ENCODE peak calls at places on chromosomes 2 and 18, in five cellular contexts. B is heart left ventricle, R is GM23248, J is H9, Z is IMR-90. A is an unnamed sample.

GRCh38 chr18:48834421-48835011 is 116.2 kb downstream of the SMAD7 start:
- DNase-seq in B (peak; percentile 82), R (peak; percentile 98), J (peak; percentile 75), Z (peak; percentile 96), A (peak; percentile 90)

GRCh38 chr2:37460866-37461229 is 116.4 kb downstream of the QPCT start:
- DNase-seq in B (no peak), R (no peak), J (no peak), Z (no peak), A (no peak)

GRCh38 chr18:3440340-3440739 is 9.6 kb upstream of the TGIF1 start:
- DNase-seq in B (no peak), R (no peak), J (no peak), Z (no peak), A (no peak)

GRCh38 chr18:12376034-12376717 is 851 bp downstream of the AFG3L2 start:
- DNase-seq in B (peak; percentile 65), R (peak; percentile 40), J (no peak), Z (no peak), A (no peak)

GRCh38 chr18:23618862-23619387 is 32.6 kb upstream of the NPC1 start:
- DNase-seq in B (no peak), R (no peak), J (peak; percentile 88), Z (no peak), A (no peak)

GRCh38 chr2:239927424-239927981 is 97.6 kb downstream of the NDUFA10 start:
- DNase-seq in B (peak; percentile 58), R (peak; percentile 94), J (peak; percentile 31), Z (peak; percentile 93), A (peak; percentile 45)

GRCh38 chr2:157411624-157412336 is 32.1 kb downstream of the CYTIP start:
- DNase-seq in B (no peak), R (no peak), J (no peak), Z (no peak), A (no peak)

GRCh38 chr2:29449499-29449898 is 334.3 kb downstream of the CLIP4 start:
- DNase-seq in B (no peak), R (no peak), J (no peak), Z (no peak), A (no peak)

GRCh38 chr2:239365782-239366435 is 34.9 kb downstream of the HDAC4 start:
- DNase-seq in B (no peak), R (no peak), J (no peak), Z (no peak), A (no peak)

GRCh38 chr2:73870084-73870483 is 22.7 kb upstream of the ACTG2 start:
- DNase-seq in B (no peak), R (peak; percentile 83), J (no peak), Z (peak; percentile 98), A (no peak)

GRCh38 chr2:27071990-27072830 is 756 bp upstream of the OST4 start:
- DNase-seq in B (peak; percentile 88), R (peak; percentile 36), J (peak; percentile 79), Z (peak; percentile 70), A (no peak)

GRCh38 chr2:27071277-27071989 is at the start of gene OST4:
- DNase-seq in B (peak; percentile 96), R (peak; percentile 98), J (peak; percentile 93), Z (peak; percentile 92), A (peak; percentile 88)

GRCh38 chr2:27075219-27075871 is 3.1 kb upstream of the EMILIN1 start:
- DNase-seq in B (peak; percentile 87), R (no peak), J (no peak), Z (peak; percentile 26), A (peak; percentile 63)

GRCh38 chr2:27072950-27073349 is 1.5 kb upstream of the OST4 start:
- DNase-seq in B (no peak), R (no peak), J (no peak), Z (peak; percentile 82), A (no peak)

DNA sequence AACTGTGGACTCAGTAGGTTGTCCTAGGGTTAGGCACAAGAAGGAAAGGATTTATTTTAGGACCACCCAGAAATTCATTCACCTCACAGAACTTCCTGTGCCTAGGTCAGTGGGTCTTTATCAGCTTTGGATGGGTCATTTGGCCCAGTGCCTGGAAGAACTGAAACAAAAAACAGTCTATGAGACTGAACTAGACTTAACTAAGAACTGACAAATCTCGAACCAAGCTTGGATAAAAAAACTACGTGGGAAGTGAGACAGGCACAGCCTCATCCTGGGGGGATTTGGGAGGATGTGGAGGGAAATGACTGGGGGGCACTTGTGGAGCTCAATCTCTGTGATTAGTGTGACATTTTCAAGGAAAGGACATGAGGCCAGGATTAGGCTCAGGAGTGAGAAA is 2.3 kb upstream of the OST4 start:
- DNase-seq in B (no peak), R (no peak), J (no peak), Z (peak; percentile 22), A (no peak)
- H3K4me1 ChIP-seq in B (peaks cover 81% of the 10 kb centered on the region), R (peaks cover 17% of the 10 kb centered on the region), J (no peaks in the 10 kb centered on the region), Z (peaks cover 37% of the 10 kb centered on the region), A (peaks cover 60% of the 10 kb centered on the region)

GRCh38 chr2:231188506-231189170 is 9.8 kb upstream of the ARMC9 start:
- DNase-seq in B (no peak), R (no peak), J (no peak), Z (no peak), A (no peak)
- H3K4me1 ChIP-seq in B (peaks cover 35% of the 10 kb centered on the region), R (peaks cover 6% of the 10 kb centered on the region), J (peaks cover 4% of the 10 kb centered on the region), Z (peaks cover 17% of the 10 kb centered on the region), A (no peaks in the 10 kb centered on the region)

DNA sequence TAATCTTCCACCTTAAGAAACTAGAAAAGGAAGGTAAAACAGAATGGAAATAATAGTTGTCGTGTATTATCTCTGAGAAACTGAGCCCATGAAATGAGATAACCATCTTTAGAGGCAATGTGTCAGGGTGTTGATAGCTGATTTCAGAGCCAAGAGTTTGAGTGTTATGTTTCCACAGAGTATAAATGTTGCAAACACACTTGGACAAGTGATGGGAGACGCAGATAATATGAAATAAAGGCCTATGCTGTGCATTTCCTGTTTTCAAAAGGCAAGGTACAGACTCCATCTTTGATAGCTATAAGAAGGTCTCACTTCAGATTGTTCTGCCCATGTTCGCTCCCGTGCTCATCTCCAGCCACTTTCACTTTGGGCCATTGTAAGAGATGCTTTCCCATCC is 25.9 kb upstream of the DNER start:
- DNase-seq in B (no peak), R (no peak), J (no peak), Z (no peak), A (no peak)
- H3K4me1 ChIP-seq in B (no peaks in the 10 kb centered on the region), R (no peaks in the 10 kb centered on the region), J (peaks cover under 1% of the 10 kb centered on the region), Z (no peaks in the 10 kb centered on the region), A (no peaks in the 10 kb centered on the region)

GRCh38 chr2:45002661-45003210 is 6.5 kb downstream of the SIX2 start:
- DNase-seq in B (no peak), R (no peak), J (peak; percentile 54), Z (no peak), A (no peak)
- H3K4me1 ChIP-seq in B (peaks cover 33% of the 10 kb centered on the region), R (no peaks in the 10 kb centered on the region), J (no peaks in the 10 kb centered on the region), Z (no peaks in the 10 kb centered on the region), A (peaks cover 20% of the 10 kb centered on the region)

DNA sequence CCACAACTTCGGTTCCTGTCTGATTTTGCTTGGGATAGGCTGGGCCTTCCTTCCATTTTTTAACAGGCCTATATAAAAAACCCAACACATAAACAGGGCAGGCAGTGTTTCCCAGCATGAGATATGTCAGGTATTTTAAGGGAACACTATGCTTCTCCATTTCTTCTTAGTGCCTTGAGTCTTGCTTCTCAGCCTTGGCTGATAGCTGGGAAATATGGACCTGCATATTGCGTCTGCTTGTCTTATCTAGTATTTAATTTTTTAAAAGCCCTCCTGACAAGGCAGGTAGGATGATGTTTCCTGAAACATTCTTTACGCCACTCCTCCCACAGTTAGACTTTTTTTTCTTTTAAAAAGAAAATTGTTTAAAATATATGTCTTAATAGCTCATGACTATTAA is 45.5 kb upstream of the NABP1 start:
- DNase-seq in B (no peak), R (no peak), J (no peak), Z (no peak), A (no peak)
- H3K4me1 ChIP-seq in B (peaks cover 16% of the 10 kb centered on the region), R (peaks cover 47% of the 10 kb centered on the region), J (peaks cover 2% of the 10 kb centered on the region), Z (peaks cover 25% of the 10 kb centered on the region), A (peaks cover 48% of the 10 kb centered on the region)

GRCh38 chr2:101696272-101697123 is 1.0 kb upstream of the MAP4K4 start:
- DNase-seq in B (no peak), R (peak; percentile 50), J (peak; percentile 37), Z (no peak), A (no peak)
- H3K4me1 ChIP-seq in B (peaks cover 34% of the 10 kb centered on the region), R (peaks cover 11% of the 10 kb centered on the region), J (peaks cover 8% of the 10 kb centered on the region), Z (peaks cover 6% of the 10 kb centered on the region), A (peaks cover 42% of the 10 kb centered on the region)

GRCh38 chr2:241893265-241893664 is 23.7 kb downstream of the RTP5 start:
- DNase-seq in B (peak; percentile 40), R (no peak), J (peak; percentile 23), Z (no peak), A (no peak)

GRCh38 chr2:241895427-241895731 is 25.9 kb downstream of the RTP5 start:
- DNase-seq in B (no peak), R (no peak), J (no peak), Z (no peak), A (no peak)

GRCh38 chr2:241894056-241894641 is 24.6 kb downstream of the RTP5 start:
- DNase-seq in B (peak; percentile 49), R (no peak), J (peak; percentile 29), Z (no peak), A (no peak)

GRCh38 chr2:241895732-241896641 is 26.5 kb downstream of the RTP5 start:
- DNase-seq in B (peak; percentile 56), R (peak; percentile 56), J (peak; percentile 47), Z (peak; percentile 30), A (no peak)

DNA sequence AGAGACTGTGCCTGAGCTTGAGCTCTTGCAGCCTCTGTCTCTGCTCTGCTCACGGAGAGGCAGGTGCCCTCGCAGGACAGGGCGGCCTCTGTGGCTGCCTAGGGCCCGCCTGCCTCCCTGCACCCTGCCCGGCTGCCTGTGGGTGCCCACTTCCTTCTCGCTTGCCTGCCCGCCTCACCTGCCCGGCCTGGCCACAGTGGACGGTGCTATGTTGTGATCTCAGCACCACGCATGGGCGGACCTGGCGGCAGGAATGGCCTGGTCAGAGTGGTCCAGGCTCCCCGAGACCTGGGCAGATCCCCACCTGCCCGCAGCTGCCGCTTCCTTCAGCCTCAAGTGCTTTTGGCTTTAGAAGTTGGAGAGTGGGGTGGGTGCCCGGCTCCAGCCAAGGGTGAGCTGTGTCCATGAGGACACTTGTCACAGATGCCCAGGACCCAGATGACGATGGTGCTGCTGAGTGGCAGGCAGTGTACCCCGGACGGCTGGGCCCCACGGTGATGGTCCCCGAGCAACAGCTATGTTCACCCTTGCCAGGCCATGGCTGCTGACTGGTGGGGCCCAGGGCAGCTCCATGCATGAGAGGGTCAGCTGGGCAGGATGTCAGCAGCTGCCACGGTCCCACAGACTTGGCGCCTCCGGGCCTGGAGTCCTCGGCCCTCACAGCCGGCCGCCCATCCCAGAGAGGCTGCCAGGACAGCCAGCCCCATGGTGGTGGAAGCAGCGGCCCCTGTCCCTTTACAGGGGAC is 25.3 kb downstream of the RTP5 start:
- DNase-seq in B (peak; percentile 63), R (no peak), J (peak; percentile 31), Z (no peak), A (no peak)
- H3K4me1 ChIP-seq in B (no peaks in the 10 kb centered on the region), R (peaks cover 8% of the 10 kb centered on the region), J (no peaks in the 10 kb centered on the region), Z (no peaks in the 10 kb centered on the region), A (no peaks in the 10 kb centered on the region)